ENCODE peak calls at places on chromosomes 3 and 15, in seven cellular contexts. Z is A549; Q is IMR-90; X is OCI-LY7; V is CD8-positive, alpha-beta T cell; A is fibroblast of lung; K is heart left ventricle. C is an unnamed sample.

GRCh38 chr15:37136666-37137065 is 36.3 kb upstream of the MEIS2 start:
- DNase-seq in Z (no peak), Q (peak; percentile 49), X (no peak), V (no peak), A (peak; percentile 30), K (no peak), C (no peak)

GRCh38 chr3:33799202-33799551 is 747 bp downstream of the PDCD6IP start:
- DNase-seq in Z (no peak), Q (no peak), X (no peak), V (no peak), A (no peak), K (no peak), C (no peak)

GRCh38 chr15:40282144-40282869 is 557 bp downstream of the ANKRD63 start:
- DNase-seq in Z (peak; percentile 63), Q (no peak), X (no peak), V (peak; percentile 26), A (peak; percentile 24), K (peak; percentile 79), C (no peak)

GRCh38 chr3:79809106-79809505 is 41.3 kb upstream of the ROBO1 start:
- DNase-seq in Z (no peak), Q (no peak), X (no peak), V (no peak), A (no peak), K (no peak), C (no peak)

GRCh38 chr3:46669191-46669999 is 24.1 kb downstream of the ALS2CL start:
- DNase-seq in Z (no peak), Q (no peak), X (no peak), V (no peak), A (no peak), K (peak; percentile 60), C (peak; percentile 52)

GRCh38 chr3:48702320-48702921 is 14.6 kb downstream of the IP6K2 start:
- DNase-seq in Z (no peak), Q (no peak), X (no peak), V (no peak), A (peak; percentile 10), K (no peak), C (no peak)

GRCh38 chr3:134325722-134326121 is 48.5 kb downstream of the AMOTL2 start:
- DNase-seq in Z (no peak), Q (no peak), X (no peak), V (no peak), A (no peak), K (no peak), C (no peak)

GRCh38 chr3:146342971-146343370 is 92.1 kb upstream of the PLSCR4 start:
- DNase-seq in Z (no peak), Q (peak; percentile 54), X (no peak), V (no peak), A (peak; percentile 27), K (no peak), C (no peak)

GRCh38 chr15:80967451-80967850 is 22.2 kb downstream of the MESD start:
- DNase-seq in Z (no peak), Q (peak; percentile 76), X (no peak), V (no peak), A (peak; percentile 92), K (no peak), C (peak; percentile 49)

GRCh38 chr3:192422321-192422997 is 304.9 kb downstream of the FGF12 start:
- DNase-seq in Z (no peak), Q (no peak), X (no peak), V (no peak), A (peak; percentile 86), K (no peak), C (no peak)

GRCh38 chr15:90259524-90259923 is 5.9 kb upstream of the NGRN start:
- DNase-seq in Z (no peak), Q (peak; percentile 10), X (no peak), V (no peak), A (no peak), K (no peak), C (no peak)

GRCh38 chr3:197555281-197556261 is at the start of gene BDH1:
- DNase-seq in Z (no peak), Q (no peak), X (peak; percentile 68), V (peak; percentile 17), A (no peak), K (peak; percentile 74), C (no peak)

GRCh38 chr3:161859870-161860450 is 363.4 kb downstream of the OTOL1 start:
- DNase-seq in Z (no peak), Q (no peak), X (no peak), V (no peak), A (no peak), K (no peak), C (no peak)

GRCh38 chr15:65304393-65305143 is at the start of gene RNU5B-1:
- DNase-seq in Z (peak; percentile 84), Q (peak; percentile 98), X (peak; percentile 96), V (peak; percentile 24), A (peak; percentile 97), K (peak; percentile 68), C (no peak)

GRCh38 chr15:62648954-62649353 is 393.6 kb upstream of the TPM1 start:
- DNase-seq in Z (no peak), Q (no peak), X (peak; percentile 49), V (no peak), A (no peak), K (no peak), C (no peak)

GRCh38 chr15:49876401-49877038 is 242.5 kb downstream of the ATP8B4 start:
- DNase-seq in Z (no peak), Q (no peak), X (no peak), V (no peak), A (no peak), K (no peak), C (no peak)

GRCh38 chr3:122563717-122564025 is 429 bp downstream of the PARP9 start:
- DNase-seq in Z (no peak), Q (no peak), X (peak; percentile 16), V (no peak), A (peak; percentile 15), K (no peak), C (no peak)

GRCh38 chr15:64875641-64876223 is 34.0 kb downstream of the PLEKHO2 start:
- DNase-seq in Z (no peak), Q (no peak), X (no peak), V (no peak), A (no peak), K (no peak), C (no peak)

GRCh38 chr3:63051920-63052319 is 176.7 kb upstream of the CADPS start:
- DNase-seq in Z (no peak), Q (no peak), X (no peak), V (no peak), A (peak; percentile 97), K (no peak), C (no peak)

GRCh38 chr3:195258449-195259145 is 12.4 kb downstream of the XXYLT1 start:
- DNase-seq in Z (no peak), Q (no peak), X (peak; percentile 81), V (no peak), A (no peak), K (no peak), C (no peak)
- H3K4me3 ChIP-seq in Z (no peak overlapping the region), Q (no peak overlapping the region), X (peak overlapping the region; percentile 68), V (no peak overlapping the region), A (no peak overlapping the region), K (no peak overlapping the region), C (no peak overlapping the region)

DNA sequence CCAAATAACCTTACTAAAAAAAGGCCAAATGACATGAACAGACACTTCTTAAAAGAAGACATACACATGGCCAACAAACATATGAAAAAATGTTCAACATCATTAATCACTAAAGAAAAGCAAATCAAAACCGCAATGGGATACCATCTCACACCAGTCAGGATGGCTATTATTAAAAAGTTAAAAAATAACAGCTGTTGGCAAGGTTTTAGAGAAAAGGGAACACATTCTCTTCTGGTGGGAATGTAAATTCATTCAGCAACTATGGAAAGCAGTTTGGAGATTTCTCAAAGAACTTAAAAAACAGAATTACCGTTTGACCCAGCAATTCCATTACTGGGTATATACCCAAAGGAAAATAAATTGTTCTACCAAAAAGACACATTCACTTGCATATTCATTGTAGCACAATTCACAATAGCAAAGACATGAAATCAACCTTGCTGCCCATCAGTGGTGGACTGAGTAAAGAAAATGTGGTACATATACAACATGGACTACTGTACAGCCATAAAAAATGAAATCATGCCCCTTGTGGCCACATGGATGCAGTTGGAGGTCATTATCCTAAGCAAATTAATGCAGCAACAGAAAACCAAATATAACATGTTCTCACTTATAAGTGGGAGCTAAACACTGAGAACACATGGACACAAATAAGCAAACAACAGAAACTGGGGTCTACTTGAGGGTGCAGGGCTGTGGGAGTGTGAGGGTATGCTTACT is 190.7 kb upstream of the MCTP2 start:
- DNase-seq in Z (no peak), Q (no peak), X (no peak), V (no peak), A (peak; percentile 67), K (no peak), C (no peak)
- TF ChIP-seq CTCF in Z (no peak), Q (no peak), X (peak; percentile 41), V (no peak), A (no peak), K (peak; percentile 11), C (no peak)

GRCh38 chr15:101295607-101296225 is 668 bp upstream of the SNRPA1 start:
- DNase-seq in Z (no peak), Q (peak; percentile 72), X (no peak), V (no peak), A (peak; percentile 27), K (no peak), C (no peak)

GRCh38 chr15:101296418-101297405 is 1.7 kb upstream of the SNRPA1 start:
- DNase-seq in Z (no peak), Q (peak; percentile 29), X (no peak), V (no peak), A (no peak), K (no peak), C (no peak)

GRCh38 chr15:101288905-101289513 is 6.0 kb downstream of the SNRPA1 start:
- DNase-seq in Z (peak; percentile 85), Q (peak; percentile 55), X (peak; percentile 76), V (no peak), A (no peak), K (no peak), C (no peak)

GRCh38 chr15:101294731-101295606 is at the start of gene SNRPA1:
- DNase-seq in Z (peak; percentile 97), Q (peak; percentile 94), X (peak; percentile 96), V (peak; percentile 94), A (peak; percentile 96), K (peak; percentile 100), C (peak; percentile 98)

DNA sequence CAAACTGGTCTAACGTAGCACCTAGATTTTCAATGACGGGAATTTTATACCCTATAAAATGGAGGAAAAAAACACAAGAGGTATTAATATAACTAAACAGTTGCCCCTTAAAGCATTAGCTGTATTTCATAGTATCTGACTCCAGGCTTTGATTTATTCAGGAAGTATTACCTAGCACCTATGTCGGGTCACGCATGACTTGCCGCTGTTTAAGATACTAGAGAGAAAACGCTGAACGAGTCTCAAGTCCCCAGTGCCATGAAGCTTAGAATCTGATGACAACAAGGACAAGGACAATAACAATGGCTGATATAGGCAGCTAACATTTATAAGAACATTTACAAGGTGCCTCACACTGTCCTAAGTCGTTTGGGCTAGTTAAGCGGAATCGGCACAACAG is 1.9 kb downstream of the SNRPA1 start:
- DNase-seq in Z (no peak), Q (no peak), X (peak; percentile 65), V (no peak), A (no peak), K (no peak), C (no peak)
- H3K27ac ChIP-seq in Z (no peak overlapping the region), Q (no peak overlapping the region), X (peak overlapping the region; percentile 84), V (no peak overlapping the region), A (no peak overlapping the region), K (no peak overlapping the region), C (no peak overlapping the region)

DNA sequence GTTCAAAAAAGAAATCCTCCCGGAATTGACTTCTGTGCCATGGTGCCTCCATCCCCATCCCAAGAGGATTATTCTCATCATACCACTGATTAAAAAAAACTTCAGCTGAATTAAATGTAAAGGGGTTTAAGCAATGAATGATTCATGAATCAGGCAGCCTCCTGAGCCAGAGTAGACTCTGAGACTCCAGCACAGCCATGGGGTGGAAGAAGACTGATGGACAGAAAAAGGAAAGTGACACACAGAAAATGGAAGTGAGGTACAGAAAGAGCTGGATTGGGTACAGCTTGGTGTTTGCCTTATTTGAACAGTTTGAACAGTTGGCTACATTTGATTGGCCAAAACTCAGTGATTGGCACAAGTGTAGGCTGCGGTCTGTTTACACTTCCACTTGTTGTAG is 224.8 kb upstream of the ATP10A start:
- DNase-seq in Z (no peak), Q (peak; percentile 12), X (no peak), V (no peak), A (peak; percentile 42), K (no peak), C (no peak)
- H3K4me3 ChIP-seq in Z (no peak overlapping the region), Q (no peak overlapping the region), X (no peak overlapping the region), V (no peak overlapping the region), A (no peak overlapping the region), K (no peak overlapping the region), C (no peak overlapping the region)

C was measured in coronary artery.